ENCODE peak calls at places on chromosomes 6 and 20, in eight cellular contexts. One of them, this sample, is unnamed.

GRCh38 chr6:5457983-5458683 is 196.8 kb downstream of the FARS2 start:
- DNase-seq in BJ: no peak
- DNase-seq in GM12865: no peak
- DNase-seq in OCI-LY7: no peak
- DNase-seq in osteoblast: no peak
- DNase-seq in brain microvascular endothelial cell: no peak
- DNase-seq in MG63: peak
- DNase-seq in IMR-90: no peak
- DNase-seq in this sample: no peak

GRCh38 chr6:16333580-16333979 is 95.2 kb downstream of the GMPR start:
- DNase-seq in BJ: no peak
- DNase-seq in IMR-90: peak
- DNase-seq in brain microvascular endothelial cell: no peak
- DNase-seq in OCI-LY7: no peak
- DNase-seq in GM12865: no peak
- DNase-seq in osteoblast: no peak
- DNase-seq in MG63: peak
- DNase-seq in this sample: no peak

GRCh38 chr6:20877008-20877937 is 343.0 kb downstream of the CDKAL1 start:
- DNase-seq in brain microvascular endothelial cell: peak
- DNase-seq in BJ: peak
- DNase-seq in MG63: peak
- DNase-seq in osteoblast: peak
- DNase-seq in OCI-LY7: no peak
- DNase-seq in GM12865: peak
- DNase-seq in IMR-90: peak
- DNase-seq in this sample: no peak

GRCh38 chr6:14748679-14749078 is 497.2 kb upstream of the JARID2 start:
- DNase-seq in OCI-LY7: no peak
- DNase-seq in MG63: no peak
- DNase-seq in GM12865: peak
- DNase-seq in IMR-90: no peak
- DNase-seq in BJ: no peak
- DNase-seq in brain microvascular endothelial cell: no peak
- DNase-seq in osteoblast: no peak
- DNase-seq in this sample: no peak

GRCh38 chr6:116268589-116269293 is 11.0 kb downstream of the TSPYL1 start:
- DNase-seq in GM12865: peak
- DNase-seq in OCI-LY7: peak
- DNase-seq in BJ: peak
- DNase-seq in IMR-90: peak
- DNase-seq in osteoblast: no peak
- DNase-seq in MG63: no peak
- DNase-seq in brain microvascular endothelial cell: peak
- DNase-seq in this sample: peak

GRCh38 chr20:45810191-45810590 is 2.3 kb upstream of the UBE2C start:
- DNase-seq in OCI-LY7: no peak
- DNase-seq in osteoblast: no peak
- DNase-seq in IMR-90: no peak
- DNase-seq in GM12865: no peak
- DNase-seq in brain microvascular endothelial cell: no peak
- DNase-seq in MG63: no peak
- DNase-seq in BJ: no peak
- DNase-seq in this sample: no peak

GRCh38 chr6:163956571-163957407 is 542.3 kb downstream of the QKI start:
- DNase-seq in GM12865: peak
- DNase-seq in IMR-90: peak
- DNase-seq in OCI-LY7: peak
- DNase-seq in MG63: peak
- DNase-seq in osteoblast: peak
- DNase-seq in brain microvascular endothelial cell: peak
- DNase-seq in BJ: peak
- DNase-seq in this sample: peak

GRCh38 chr6:108167449-108167903 is 1.7 kb downstream of the NR2E1 start:
- DNase-seq in brain microvascular endothelial cell: no peak
- DNase-seq in OCI-LY7: no peak
- DNase-seq in BJ: no peak
- DNase-seq in GM12865: no peak
- DNase-seq in osteoblast: peak
- DNase-seq in MG63: no peak
- DNase-seq in IMR-90: no peak
- DNase-seq in this sample: no peak

GRCh38 chr20:32482251-32483220 is 102.6 kb downstream of the NOL4L start:
- DNase-seq in MG63: peak
- DNase-seq in GM12865: no peak
- DNase-seq in BJ: no peak
- DNase-seq in brain microvascular endothelial cell: no peak
- DNase-seq in IMR-90: no peak
- DNase-seq in OCI-LY7: no peak
- DNase-seq in osteoblast: peak
- DNase-seq in this sample: no peak

GRCh38 chr6:36719126-36719525 is 21.5 kb downstream of the RAB44 start:
- DNase-seq in brain microvascular endothelial cell: no peak
- DNase-seq in osteoblast: peak
- DNase-seq in IMR-90: no peak
- DNase-seq in MG63: no peak
- DNase-seq in GM12865: no peak
- DNase-seq in OCI-LY7: no peak
- DNase-seq in BJ: no peak
- DNase-seq in this sample: no peak

GRCh38 chr6:165823609-165824326 is 160.7 kb upstream of the PDE10A start:
- DNase-seq in osteoblast: no peak
- DNase-seq in OCI-LY7: no peak
- DNase-seq in BJ: no peak
- DNase-seq in IMR-90: no peak
- DNase-seq in brain microvascular endothelial cell: no peak
- DNase-seq in GM12865: no peak
- DNase-seq in MG63: no peak
- DNase-seq in this sample: no peak

GRCh38 chr6:100353276-100354015 is 111.3 kb downstream of the SIM1 start:
- DNase-seq in osteoblast: peak
- DNase-seq in brain microvascular endothelial cell: peak
- DNase-seq in GM12865: no peak
- DNase-seq in BJ: no peak
- DNase-seq in OCI-LY7: no peak
- DNase-seq in MG63: peak
- DNase-seq in IMR-90: peak
- DNase-seq in this sample: no peak

GRCh38 chr20:19964289-19965263 is 52.6 kb upstream of the NAA20 start:
- DNase-seq in MG63: peak
- DNase-seq in OCI-LY7: no peak
- DNase-seq in IMR-90: peak
- DNase-seq in GM12865: no peak
- DNase-seq in brain microvascular endothelial cell: peak
- DNase-seq in osteoblast: peak
- DNase-seq in BJ: peak
- DNase-seq in this sample: no peak

GRCh38 chr6:148824291-148824690 is 77.5 kb downstream of the UST start:
- DNase-seq in brain microvascular endothelial cell: no peak
- DNase-seq in osteoblast: no peak
- DNase-seq in MG63: no peak
- DNase-seq in BJ: no peak
- DNase-seq in IMR-90: no peak
- DNase-seq in GM12865: no peak
- DNase-seq in OCI-LY7: no peak
- DNase-seq in this sample: no peak

GRCh38 chr6:108914235-108915022 is 66.2 kb downstream of the ARMC2 start:
- DNase-seq in IMR-90: peak
- DNase-seq in GM12865: peak
- DNase-seq in osteoblast: no peak
- DNase-seq in BJ: no peak
- DNase-seq in MG63: peak
- DNase-seq in OCI-LY7: peak
- DNase-seq in brain microvascular endothelial cell: no peak
- DNase-seq in this sample: peak

GRCh38 chr6:31143148-31143547 is 4.3 kb upstream of the PSORS1C2 start:
- DNase-seq in MG63: no peak
- DNase-seq in osteoblast: peak
- DNase-seq in IMR-90: peak
- DNase-seq in brain microvascular endothelial cell: peak
- DNase-seq in GM12865: no peak
- DNase-seq in BJ: no peak
- DNase-seq in OCI-LY7: no peak
- DNase-seq in this sample: no peak

GRCh38 chr20:37390503-37390890 is 44.6 kb downstream of the SRC start:
- DNase-seq in OCI-LY7: no peak
- DNase-seq in IMR-90: no peak
- DNase-seq in GM12865: no peak
- DNase-seq in BJ: no peak
- DNase-seq in MG63: no peak
- DNase-seq in brain microvascular endothelial cell: no peak
- DNase-seq in osteoblast: no peak
- DNase-seq in this sample: no peak
- H3K4me3 ChIP-seq in OCI-LY7: no peak
- H3K4me3 ChIP-seq in IMR-90: no peak
- H3K4me3 ChIP-seq in GM12865: no peak
- H3K4me3 ChIP-seq in BJ: no peak
- H3K4me3 ChIP-seq in MG63: no peak
- H3K4me3 ChIP-seq in brain microvascular endothelial cell: no peak
- H3K4me3 ChIP-seq in osteoblast: no peak
- H3K4me3 ChIP-seq in this sample: no peak

DNA sequence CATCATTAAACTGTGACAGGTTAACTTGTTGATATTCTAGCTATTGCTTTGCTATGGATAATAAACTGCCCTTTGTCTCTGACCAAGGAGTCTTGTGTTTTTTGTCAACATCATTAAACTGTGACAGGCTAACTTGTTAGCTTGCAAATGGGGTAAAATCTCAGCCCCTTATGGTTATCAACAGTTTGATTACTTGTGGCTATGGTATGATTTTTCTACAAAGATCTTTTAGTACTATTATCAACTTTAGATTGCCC is 35.9 kb downstream of the SLC2A12 start:
- DNase-seq in IMR-90: no peak
- DNase-seq in GM12865: no peak
- DNase-seq in MG63: no peak
- DNase-seq in osteoblast: no peak
- DNase-seq in OCI-LY7: no peak
- DNase-seq in brain microvascular endothelial cell: no peak
- DNase-seq in BJ: no peak
- DNase-seq in this sample: no peak
- H3K4me3 ChIP-seq in IMR-90: no peak
- H3K4me3 ChIP-seq in GM12865: no peak
- H3K4me3 ChIP-seq in MG63: no peak
- H3K4me3 ChIP-seq in osteoblast: no peak
- H3K4me3 ChIP-seq in OCI-LY7: no peak
- H3K4me3 ChIP-seq in brain microvascular endothelial cell: no peak
- H3K4me3 ChIP-seq in BJ: no peak
- H3K4me3 ChIP-seq in this sample: no peak

GRCh38 chr20:64074963-64075362 is 4.4 kb downstream of the RGS19 start:
- DNase-seq in GM12865: no peak
- DNase-seq in IMR-90: no peak
- DNase-seq in BJ: no peak
- DNase-seq in MG63: no peak
- DNase-seq in osteoblast: no peak
- DNase-seq in OCI-LY7: no peak
- DNase-seq in brain microvascular endothelial cell: no peak
- DNase-seq in this sample: no peak
- H3K4me3 ChIP-seq in GM12865: no peak
- H3K4me3 ChIP-seq in IMR-90: no peak
- H3K4me3 ChIP-seq in BJ: no peak
- H3K4me3 ChIP-seq in MG63: no peak
- H3K4me3 ChIP-seq in osteoblast: no peak
- H3K4me3 ChIP-seq in OCI-LY7: no peak
- H3K4me3 ChIP-seq in brain microvascular endothelial cell: no peak
- H3K4me3 ChIP-seq in this sample: no peak

GRCh38 chr6:170160031-170160627 is 130.7 kb downstream of the DLL1 start:
- DNase-seq in IMR-90: no peak
- DNase-seq in MG63: no peak
- DNase-seq in GM12865: no peak
- DNase-seq in OCI-LY7: peak
- DNase-seq in BJ: no peak
- DNase-seq in osteoblast: peak
- DNase-seq in brain microvascular endothelial cell: no peak
- DNase-seq in this sample: no peak
- H3K4me3 ChIP-seq in IMR-90: no peak
- H3K4me3 ChIP-seq in MG63: no peak
- H3K4me3 ChIP-seq in GM12865: no peak
- H3K4me3 ChIP-seq in OCI-LY7: peak
- H3K4me3 ChIP-seq in BJ: no peak
- H3K4me3 ChIP-seq in osteoblast: no peak
- H3K4me3 ChIP-seq in brain microvascular endothelial cell: no peak
- H3K4me3 ChIP-seq in this sample: no peak

GRCh38 chr6:112251170-112251945 is 3.0 kb downstream of the LAMA4 start:
- DNase-seq in IMR-90: peak
- DNase-seq in MG63: no peak
- DNase-seq in GM12865: no peak
- DNase-seq in OCI-LY7: no peak
- DNase-seq in brain microvascular endothelial cell: peak
- DNase-seq in osteoblast: peak
- DNase-seq in BJ: no peak
- DNase-seq in this sample: no peak
- H3K4me3 ChIP-seq in IMR-90: peak
- H3K4me3 ChIP-seq in MG63: peak
- H3K4me3 ChIP-seq in GM12865: no peak
- H3K4me3 ChIP-seq in OCI-LY7: no peak
- H3K4me3 ChIP-seq in brain microvascular endothelial cell: peak
- H3K4me3 ChIP-seq in osteoblast: peak
- H3K4me3 ChIP-seq in BJ: peak
- H3K4me3 ChIP-seq in this sample: no peak